ENCODE peak calls at places on chromosomes 7 and 10, in eight cellular contexts. K is GF-D8, C is heart right ventricle, N is GM20000, D is cardiac fibroblast, A is NCI-H1436, F is HCT116, P is testis. U is an unnamed sample.
A peak's percentile ranks its signal among the peaks of the same experiment; 100 is the strongest.

GRCh38 chr7:157271991-157272324 is 64.8 kb upstream of the DNAJB6 start:
- DNase-seq in K (peak; percentile 24), C (peak; percentile 39), N (peak; percentile 19), D (peak; percentile 95), A (no peak), F (no peak), P (peak; percentile 82), U (no peak)

GRCh38 chr7:578386-578785 is 58.7 kb upstream of the PDGFA start:
- DNase-seq in K (no peak), C (no peak), N (no peak), D (no peak), A (no peak), F (no peak), P (no peak), U (no peak)

GRCh38 chr7:117012284-117013174 is 59.2 kb downstream of the ST7 start:
- DNase-seq in K (no peak), C (no peak), N (no peak), D (peak; percentile 58), A (no peak), F (peak; percentile 16), P (no peak), U (no peak)

GRCh38 chr7:151692721-151693120 is 173.0 kb upstream of the RHEB start:
- DNase-seq in K (no peak), C (no peak), N (no peak), D (no peak), A (no peak), F (no peak), P (no peak), U (no peak)

GRCh38 chr7:123666492-123666891 is 10.8 kb downstream of the LMOD2 start:
- DNase-seq in K (no peak), C (no peak), N (no peak), D (no peak), A (peak; percentile 28), F (no peak), P (no peak), U (peak; percentile 29)

GRCh38 chr10:86100581-86101061 is 266.0 kb downstream of the GRID1 start:
- DNase-seq in K (no peak), C (no peak), N (peak; percentile 36), D (peak; percentile 5), A (peak; percentile 28), F (peak; percentile 29), P (no peak), U (no peak)

GRCh38 chr7:101362334-101363195 is at the start of gene COL26A1:
- DNase-seq in K (no peak), C (peak; percentile 10), N (peak; percentile 65), D (peak; percentile 29), A (no peak), F (no peak), P (peak; percentile 45), U (no peak)

GRCh38 chr10:106182542-106182941 is 982.0 kb downstream of the SORCS1 start:
- DNase-seq in K (no peak), C (no peak), N (no peak), D (no peak), A (no peak), F (no peak), P (no peak), U (no peak)

GRCh38 chr10:62305813-62306212 is 37.2 kb upstream of the RTKN2 start:
- DNase-seq in K (no peak), C (no peak), N (no peak), D (no peak), A (no peak), F (no peak), P (no peak), U (no peak)

GRCh38 chr10:113997428-113997827 is 46.2 kb upstream of the ADRB1 start:
- DNase-seq in K (no peak), C (peak; percentile 32), N (no peak), D (no peak), A (no peak), F (no peak), P (peak; percentile 19), U (no peak)

GRCh38 chr10:125377368-125377767 is 217.0 kb upstream of the CTBP2 start:
- DNase-seq in K (no peak), C (no peak), N (no peak), D (peak; percentile 8), A (no peak), F (no peak), P (no peak), U (no peak)

GRCh38 chr10:30422296-30422695 is 11.7 kb upstream of the MAP3K8 start:
- DNase-seq in K (peak; percentile 15), C (no peak), N (no peak), D (no peak), A (no peak), F (no peak), P (no peak), U (no peak)

GRCh38 chr7:127704211-127704610 is 52.2 kb downstream of the SND1 start:
- DNase-seq in K (no peak), C (no peak), N (no peak), D (no peak), A (no peak), F (no peak), P (no peak), U (no peak)

GRCh38 chr10:110138197-110138812 is 69.1 kb upstream of the MXI1 start:
- DNase-seq in K (peak; percentile 60), C (no peak), N (peak; percentile 59), D (peak; percentile 80), A (peak; percentile 58), F (peak; percentile 65), P (no peak), U (no peak)

GRCh38 chr7:114432627-114433026 is 18.0 kb downstream of the FOXP2 start:
- DNase-seq in K (no peak), C (no peak), N (no peak), D (no peak), A (no peak), F (no peak), P (no peak), U (no peak)

GRCh38 chr7:2495402-2496309 is 19.5 kb upstream of the GRIFIN start:
- DNase-seq in K (no peak), C (no peak), N (no peak), D (no peak), A (no peak), F (no peak), P (no peak), U (no peak)

GRCh38 chr7:125695631-125696030 is 766.0 kb upstream of the POT1 start:
- DNase-seq in K (no peak), C (no peak), N (no peak), D (no peak), A (no peak), F (no peak), P (no peak), U (no peak)

GRCh38 chr7:37643876-37644275 is 39.7 kb upstream of the GPR141 start:
- DNase-seq in K (no peak), C (no peak), N (no peak), D (no peak), A (no peak), F (no peak), P (peak; percentile 41), U (no peak)

GRCh38 chr7:38863609-38864291 is 45.2 kb downstream of the VPS41 start:
- DNase-seq in K (no peak), C (no peak), N (no peak), D (no peak), A (peak; percentile 63), F (peak; percentile 85), P (no peak), U (peak; percentile 42)

GRCh38 chr7:105006367-105007139 is 7.5 kb upstream of the KMT2E start:
- DNase-seq in K (no peak), C (no peak), N (no peak), D (no peak), A (no peak), F (no peak), P (no peak), U (no peak)

GRCh38 chr10:129887986-129888783 is 75.9 kb downstream of the EBF3 start:
- DNase-seq in K (no peak), C (no peak), N (no peak), D (no peak), A (no peak), F (no peak), P (no peak), U (no peak)

GRCh38 chr7:38222481-38223096 is 44.5 kb downstream of the STARD3NL start:
- DNase-seq in K (peak; percentile 25), C (peak; percentile 36), N (peak; percentile 54), D (peak; percentile 74), A (peak; percentile 18), F (peak; percentile 34), P (no peak), U (no peak)

GRCh38 chr10:86946215-86947170 is 10.9 kb downstream of the MMRN2 start:
- DNase-seq in K (no peak), C (no peak), N (no peak), D (no peak), A (peak; percentile 8), F (no peak), P (no peak), U (no peak)

GRCh38 chr10:33487014-33487776 is 152.7 kb upstream of the NRP1 start:
- DNase-seq in K (no peak), C (no peak), N (no peak), D (peak; percentile 35), A (no peak), F (no peak), P (no peak), U (no peak)

GRCh38 chr10:18533921-18534320 is 117.5 kb downstream of the NSUN6 start:
- DNase-seq in K (no peak), C (no peak), N (no peak), D (no peak), A (no peak), F (no peak), P (no peak), U (no peak)

GRCh38 chr7:136069840-136070529 is 92.8 kb upstream of the MTPN start:
- DNase-seq in K (no peak), C (no peak), N (no peak), D (no peak), A (no peak), F (no peak), P (no peak), U (no peak)

GRCh38 chr10:26689394-26689793 is 8.1 kb upstream of the PDSS1 start:
- DNase-seq in K (no peak), C (no peak), N (no peak), D (no peak), A (no peak), F (no peak), P (no peak), U (no peak)

GRCh38 chr10:94066411-94066810 is 72.7 kb downstream of the PLCE1 start:
- DNase-seq in K (no peak), C (peak; percentile 24), N (no peak), D (peak; percentile 66), A (no peak), F (no peak), P (peak; percentile 25), U (no peak)

GRCh38 chr10:15589109-15589508 is 130.6 kb downstream of the ITGA8 start:
- DNase-seq in K (no peak), C (no peak), N (no peak), D (no peak), A (no peak), F (no peak), P (no peak), U (no peak)

GRCh38 chr7:35555934-35556333 is 139.0 kb downstream of the HERPUD2 start:
- DNase-seq in K (no peak), C (no peak), N (no peak), D (no peak), A (no peak), F (no peak), P (no peak), U (no peak)

GRCh38 chr10:127174866-127175265 is 21.5 kb downstream of the INSYN2A start:
- DNase-seq in K (no peak), C (no peak), N (no peak), D (no peak), A (no peak), F (no peak), P (no peak), U (no peak)

GRCh38 chr7:151168022-151168786 is 710 bp upstream of the GBX1 start:
- DNase-seq in K (no peak), C (no peak), N (peak; percentile 88), D (no peak), A (no peak), F (no peak), P (peak; percentile 35), U (no peak)

GRCh38 chr10:59019603-59020002 is 156.8 kb upstream of the PHYHIPL start:
- DNase-seq in K (no peak), C (no peak), N (no peak), D (peak; percentile 23), A (no peak), F (no peak), P (no peak), U (no peak)